ENCODE peak calls at places on chromosome 10, in six cellular contexts. H is gastrocnemius medialis, U is right lobe of liver, J is cardiac muscle cell, N is psoas muscle, Q is suprapubic skin. F is an unnamed sample.

GRCh38 chr10:114526497-114527238 is 122.4 kb upstream of the AFAP1L2 start:
- DNase-seq in H (peak; percentile 59), U (peak; percentile 83), J (peak; percentile 86), N (peak; percentile 73), Q (peak; percentile 87), F (peak; percentile 82)

GRCh38 chr10:63393050-63393449 is 72.7 kb downstream of the JMJD1C start:
- DNase-seq in H (no peak), U (no peak), J (no peak), N (no peak), Q (no peak), F (no peak)

GRCh38 chr10:55400075-55400474 is 599.0 kb upstream of the PCDH15 start:
- DNase-seq in H (no peak), U (no peak), J (no peak), N (no peak), Q (no peak), F (no peak)

GRCh38 chr10:59234814-59235429 is 58.5 kb downstream of the PHYHIPL start:
- DNase-seq in H (no peak), U (no peak), J (peak; percentile 63), N (no peak), Q (no peak), F (no peak)

GRCh38 chr10:75234683-75235374 is 928 bp downstream of the COMTD1 start:
- DNase-seq in H (no peak), U (peak; percentile 77), J (peak; percentile 65), N (peak; percentile 39), Q (no peak), F (no peak)

GRCh38 chr10:124003481-124004371 is 89.7 kb downstream of the CHST15 start:
- DNase-seq in H (no peak), U (no peak), J (no peak), N (no peak), Q (peak; percentile 35), F (no peak)

GRCh38 chr10:93115661-93116383 is 42.1 kb downstream of the CYP26A1 start:
- DNase-seq in H (peak; percentile 10), U (peak; percentile 67), J (peak; percentile 64), N (peak; percentile 63), Q (peak; percentile 69), F (peak; percentile 72)

GRCh38 chr10:75283150-75284096 is 47.7 kb upstream of the COMTD1 start:
- DNase-seq in H (no peak), U (no peak), J (peak; percentile 65), N (no peak), Q (no peak), F (no peak)

GRCh38 chr10:43056568-43057011 is 20.3 kb upstream of the RET start:
- DNase-seq in H (no peak), U (no peak), J (no peak), N (no peak), Q (peak; percentile 39), F (peak; percentile 44)

GRCh38 chr10:86335257-86335656 is 31.3 kb downstream of the GRID1 start:
- DNase-seq in H (no peak), U (no peak), J (no peak), N (no peak), Q (no peak), F (no peak)

GRCh38 chr10:34102917-34103506 is 712.1 kb downstream of the PARD3 start:
- DNase-seq in H (no peak), U (no peak), J (no peak), N (no peak), Q (no peak), F (peak; percentile 34)

GRCh38 chr10:104293021-104293420 is 24.0 kb downstream of the GSTO2 start:
- DNase-seq in H (no peak), U (no peak), J (no peak), N (no peak), Q (no peak), F (no peak)

GRCh38 chr10:88190123-88190522 is 326.7 kb downstream of the PTEN start:
- DNase-seq in H (no peak), U (no peak), J (no peak), N (no peak), Q (no peak), F (no peak)

GRCh38 chr10:116627386-116627933 is 6.7 kb downstream of the PNLIPRP2 start:
- DNase-seq in H (no peak), U (no peak), J (peak; percentile 75), N (no peak), Q (no peak), F (no peak)

GRCh38 chr10:110903280-110904278 is 15.4 kb downstream of the BBIP1 start:
- DNase-seq in H (no peak), U (no peak), J (no peak), N (no peak), Q (no peak), F (no peak)

GRCh38 chr10:77974396-77975074 is 48.0 kb upstream of the DLG5 start:
- DNase-seq in H (no peak), U (no peak), J (peak; percentile 67), N (no peak), Q (no peak), F (no peak)

GRCh38 chr10:95559466-95559865 is 1.7 kb downstream of the SORBS1 start:
- DNase-seq in H (no peak), U (no peak), J (no peak), N (no peak), Q (no peak), F (peak; percentile 81)

GRCh38 chr10:112376578-112376855 is 2.6 kb downstream of the ACSL5 start:
- DNase-seq in H (no peak), U (no peak), J (no peak), N (no peak), Q (no peak), F (no peak)

GRCh38 chr10:112370424-112370819 is 3.5 kb upstream of the ACSL5 start:
- DNase-seq in H (no peak), U (no peak), J (no peak), N (no peak), Q (no peak), F (no peak)

GRCh38 chr10:112375721-112376577 is 2.0 kb downstream of the ACSL5 start:
- DNase-seq in H (no peak), U (peak; percentile 86), J (no peak), N (peak; percentile 51), Q (peak; percentile 68), F (peak; percentile 50)

GRCh38 chr10:112373912-112374338 is at the start of gene ACSL5:
- DNase-seq in H (no peak), U (no peak), J (no peak), N (no peak), Q (no peak), F (no peak)

GRCh38 chr10:112374724-112375541 is 1.0 kb downstream of the ACSL5 start:
- DNase-seq in H (no peak), U (no peak), J (peak; percentile 12), N (no peak), Q (no peak), F (no peak)
- H3K4me3 ChIP-seq in H (no peak overlapping the region), U (peak overlapping the region; percentile 54), J (no peak overlapping the region), N (peak overlapping the region; percentile 57), Q (peak overlapping the region; percentile 38), F (no peak overlapping the region)

GRCh38 chr10:128543186-128543585 is 417.0 kb upstream of the MKI67 start:
- DNase-seq in H (no peak), U (no peak), J (no peak), N (no peak), Q (no peak), F (no peak)

GRCh38 chr10:128537888-128538287 is 411.7 kb upstream of the MKI67 start:
- DNase-seq in H (no peak), U (no peak), J (no peak), N (no peak), Q (no peak), F (no peak)

GRCh38 chr10:128542659-128543058 is 416.4 kb upstream of the MKI67 start:
- DNase-seq in H (no peak), U (no peak), J (peak; percentile 73), N (no peak), Q (no peak), F (no peak)

GRCh38 chr10:128539784-128540759 is 413.8 kb upstream of the MKI67 start:
- DNase-seq in H (no peak), U (no peak), J (no peak), N (no peak), Q (no peak), F (no peak)

DNA sequence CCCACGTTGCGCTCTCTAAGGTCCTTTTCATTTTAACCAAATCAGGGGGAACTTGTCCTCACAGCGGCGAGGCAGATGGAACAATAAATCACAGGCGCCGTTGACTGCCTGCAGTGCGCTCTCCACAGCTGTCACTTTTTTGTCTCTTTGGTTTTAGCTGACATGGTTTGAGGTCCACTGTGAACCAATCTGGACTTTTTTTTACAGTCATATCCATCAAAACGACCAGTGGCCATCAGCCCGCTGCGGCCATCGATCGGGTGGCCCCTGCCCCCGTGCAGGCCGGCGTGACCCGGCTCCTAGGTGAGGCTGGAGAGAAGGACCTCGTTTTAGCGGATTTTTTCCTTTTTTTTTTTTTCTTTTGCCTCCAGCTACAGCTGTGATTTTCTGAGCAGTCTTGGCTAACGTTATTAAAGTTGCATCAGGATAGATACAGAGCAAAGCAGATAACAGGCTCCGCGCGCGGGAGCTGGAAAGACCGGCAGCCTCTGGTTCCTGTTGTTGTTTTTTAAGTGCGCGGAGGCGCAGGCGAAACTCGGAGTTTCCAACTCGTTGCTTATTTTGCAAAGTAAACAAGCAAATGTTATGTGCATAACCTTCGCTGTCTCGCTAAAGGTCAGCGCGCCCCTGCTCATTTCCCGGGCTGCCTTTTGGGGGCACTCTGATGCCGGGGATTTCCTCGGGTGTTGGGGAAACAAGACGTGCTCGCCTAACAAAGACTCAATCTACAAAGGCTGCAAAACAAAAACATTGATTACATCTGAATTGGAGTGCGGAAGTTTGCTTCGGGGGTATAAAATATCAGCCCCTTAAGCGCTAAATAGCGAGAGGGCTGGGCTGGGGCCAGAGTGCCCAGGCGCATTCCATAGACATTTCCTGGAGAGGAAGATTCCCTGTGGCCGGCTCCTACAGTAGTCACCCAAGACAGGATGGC is 414.9 kb upstream of the MKI67 start:
- DNase-seq in H (no peak), U (no peak), J (peak; percentile 50), N (no peak), Q (no peak), F (no peak)
- H3K9me3 ChIP-seq in H (no peaks in the 10 kb centered on the region), U (no peaks in the 10 kb centered on the region), J (no peaks in the 10 kb centered on the region), N (no peaks in the 10 kb centered on the region), Q (no peaks in the 10 kb centered on the region), F (no peaks in the 10 kb centered on the region)

DNA sequence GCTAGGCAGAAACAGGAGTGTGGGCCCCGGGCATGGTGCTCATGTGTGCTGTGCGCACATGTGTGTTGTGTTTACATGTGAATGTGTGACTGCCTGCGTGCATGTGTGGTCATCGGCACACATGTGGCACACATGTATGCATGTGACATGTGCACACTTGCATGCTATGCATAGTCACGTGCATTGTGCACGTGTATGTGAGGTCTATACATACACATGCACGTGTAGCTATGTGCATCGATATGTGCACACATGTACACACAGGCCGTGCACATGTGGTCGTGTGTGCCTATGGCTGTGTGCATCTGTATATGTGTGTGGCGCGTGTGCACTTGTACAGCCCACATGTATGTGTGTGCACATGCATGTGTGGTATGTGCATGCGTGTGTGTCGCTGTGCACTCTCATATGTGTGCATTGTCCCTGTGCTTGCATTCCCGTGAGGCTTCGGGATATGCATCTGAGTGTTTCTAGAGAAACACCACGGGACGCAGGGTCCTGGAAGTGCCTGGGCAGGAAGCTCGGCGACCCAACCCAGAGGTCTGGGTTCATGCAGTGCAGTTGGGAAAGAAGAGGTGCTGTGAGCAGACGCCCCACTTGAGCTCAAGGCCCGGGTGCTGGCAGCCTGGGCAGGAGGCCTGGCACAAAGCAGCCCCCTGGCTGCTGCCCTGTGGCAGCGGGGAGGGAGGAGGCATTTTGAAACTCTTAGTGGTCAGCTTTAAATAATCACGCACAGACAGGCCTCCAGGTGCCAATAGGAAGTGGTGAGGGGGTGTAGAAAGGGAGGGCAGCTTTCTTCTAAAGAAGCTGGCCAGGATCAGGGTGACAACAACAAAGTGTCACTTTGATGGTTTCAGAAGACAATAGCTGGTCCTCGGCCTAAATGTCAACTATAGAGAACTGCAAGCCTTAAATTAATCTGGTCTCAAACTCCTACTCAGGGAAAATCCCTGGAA is 410.0 kb upstream of the MGMT start:
- DNase-seq in H (no peak), U (no peak), J (no peak), N (no peak), Q (no peak), F (peak; percentile 29)
- TF ChIP-seq CTCF in H (no peak), U (no peak), J (no peak), N (no peak), Q (no peak), F (no peak)

GRCh38 chr10:101233443-101233842 is 4.2 kb upstream of the LBX1 start:
- DNase-seq in H (no peak), U (no peak), J (no peak), N (no peak), Q (no peak), F (no peak)
- H3K4me3 ChIP-seq in H (no peak overlapping the region), U (no peak overlapping the region), J (no peak overlapping the region), N (no peak overlapping the region), Q (no peak overlapping the region), F (no peak overlapping the region)

F was measured in tibial artery.